ENCODE peak calls at places on chromosomes 13 and 19, in ten cellular contexts. One of them, this sample, is unnamed.

GRCh38 chr13:32594339-32594738 is 8.1 kb downstream of the PDS5B start:
- DNase-seq in choroid plexus epithelial cell: no peak
- DNase-seq in gastrocnemius medialis: no peak
- DNase-seq in SK-N-SH: no peak
- DNase-seq in mesothelial cell of epicardium: no peak
- DNase-seq in uterus: no peak
- DNase-seq in fibroblast of pulmonary artery: peak
- DNase-seq in GM12864: no peak
- DNase-seq in brain microvascular endothelial cell: no peak
- DNase-seq in upper lobe of right lung: no peak
- DNase-seq in this sample: no peak

GRCh38 chr13:24264976-24265375 is 44.4 kb upstream of the C1QTNF9 start:
- DNase-seq in choroid plexus epithelial cell: no peak
- DNase-seq in gastrocnemius medialis: no peak
- DNase-seq in SK-N-SH: no peak
- DNase-seq in mesothelial cell of epicardium: no peak
- DNase-seq in uterus: no peak
- DNase-seq in fibroblast of pulmonary artery: no peak
- DNase-seq in GM12864: no peak
- DNase-seq in brain microvascular endothelial cell: no peak
- DNase-seq in upper lobe of right lung: peak
- DNase-seq in this sample: no peak

GRCh38 chr13:60001892-60002291 is 161.8 kb downstream of the DIAPH3 start:
- DNase-seq in choroid plexus epithelial cell: peak
- DNase-seq in gastrocnemius medialis: no peak
- DNase-seq in SK-N-SH: no peak
- DNase-seq in mesothelial cell of epicardium: no peak
- DNase-seq in uterus: no peak
- DNase-seq in fibroblast of pulmonary artery: no peak
- DNase-seq in GM12864: no peak
- DNase-seq in brain microvascular endothelial cell: no peak
- DNase-seq in upper lobe of right lung: no peak
- DNase-seq in this sample: no peak

GRCh38 chr19:33684550-33685303 is 63.0 kb downstream of the CHST8 start:
- DNase-seq in choroid plexus epithelial cell: no peak
- DNase-seq in gastrocnemius medialis: no peak
- DNase-seq in SK-N-SH: peak
- DNase-seq in mesothelial cell of epicardium: no peak
- DNase-seq in uterus: no peak
- DNase-seq in fibroblast of pulmonary artery: no peak
- DNase-seq in GM12864: no peak
- DNase-seq in brain microvascular endothelial cell: no peak
- DNase-seq in upper lobe of right lung: peak
- DNase-seq in this sample: no peak

GRCh38 chr13:33761744-33762143 is 56.2 kb upstream of the RFC3 start:
- DNase-seq in choroid plexus epithelial cell: peak
- DNase-seq in gastrocnemius medialis: no peak
- DNase-seq in SK-N-SH: peak
- DNase-seq in mesothelial cell of epicardium: no peak
- DNase-seq in uterus: no peak
- DNase-seq in fibroblast of pulmonary artery: no peak
- DNase-seq in GM12864: no peak
- DNase-seq in brain microvascular endothelial cell: peak
- DNase-seq in upper lobe of right lung: no peak
- DNase-seq in this sample: no peak

GRCh38 chr13:61608138-61608537 is 192.5 kb upstream of the PCDH20 start:
- DNase-seq in choroid plexus epithelial cell: no peak
- DNase-seq in gastrocnemius medialis: no peak
- DNase-seq in SK-N-SH: no peak
- DNase-seq in mesothelial cell of epicardium: no peak
- DNase-seq in uterus: no peak
- DNase-seq in fibroblast of pulmonary artery: no peak
- DNase-seq in GM12864: no peak
- DNase-seq in brain microvascular endothelial cell: no peak
- DNase-seq in upper lobe of right lung: no peak
- DNase-seq in this sample: no peak

GRCh38 chr19:39083599-39083982 is 577 bp upstream of the ACP7 start:
- DNase-seq in choroid plexus epithelial cell: no peak
- DNase-seq in gastrocnemius medialis: no peak
- DNase-seq in SK-N-SH: no peak
- DNase-seq in mesothelial cell of epicardium: no peak
- DNase-seq in uterus: no peak
- DNase-seq in fibroblast of pulmonary artery: no peak
- DNase-seq in GM12864: no peak
- DNase-seq in brain microvascular endothelial cell: no peak
- DNase-seq in upper lobe of right lung: no peak
- DNase-seq in this sample: no peak

GRCh38 chr13:111271186-111271698 is 49.2 kb upstream of the TEX29 start:
- DNase-seq in choroid plexus epithelial cell: no peak
- DNase-seq in gastrocnemius medialis: no peak
- DNase-seq in SK-N-SH: no peak
- DNase-seq in mesothelial cell of epicardium: no peak
- DNase-seq in uterus: no peak
- DNase-seq in fibroblast of pulmonary artery: no peak
- DNase-seq in GM12864: no peak
- DNase-seq in brain microvascular endothelial cell: no peak
- DNase-seq in upper lobe of right lung: no peak
- DNase-seq in this sample: no peak

GRCh38 chr19:2079865-2080301 is 16.2 kb downstream of the MOB3A start:
- DNase-seq in choroid plexus epithelial cell: no peak
- DNase-seq in gastrocnemius medialis: no peak
- DNase-seq in SK-N-SH: peak
- DNase-seq in mesothelial cell of epicardium: no peak
- DNase-seq in uterus: no peak
- DNase-seq in fibroblast of pulmonary artery: no peak
- DNase-seq in GM12864: no peak
- DNase-seq in brain microvascular endothelial cell: no peak
- DNase-seq in upper lobe of right lung: no peak
- DNase-seq in this sample: no peak

GRCh38 chr19:2079076-2079864 is 16.9 kb downstream of the MOB3A start:
- DNase-seq in choroid plexus epithelial cell: no peak
- DNase-seq in gastrocnemius medialis: no peak
- DNase-seq in SK-N-SH: peak
- DNase-seq in mesothelial cell of epicardium: no peak
- DNase-seq in uterus: no peak
- DNase-seq in fibroblast of pulmonary artery: no peak
- DNase-seq in GM12864: no peak
- DNase-seq in brain microvascular endothelial cell: no peak
- DNase-seq in upper lobe of right lung: no peak
- DNase-seq in this sample: no peak

GRCh38 chr19:2080336-2080988 is 15.7 kb downstream of the MOB3A start:
- DNase-seq in choroid plexus epithelial cell: no peak
- DNase-seq in gastrocnemius medialis: no peak
- DNase-seq in SK-N-SH: peak
- DNase-seq in mesothelial cell of epicardium: no peak
- DNase-seq in uterus: no peak
- DNase-seq in fibroblast of pulmonary artery: no peak
- DNase-seq in GM12864: no peak
- DNase-seq in brain microvascular endothelial cell: no peak
- DNase-seq in upper lobe of right lung: no peak
- DNase-seq in this sample: no peak

GRCh38 chr19:2083174-2083854 is 12.8 kb downstream of the MOB3A start:
- DNase-seq in choroid plexus epithelial cell: no peak
- DNase-seq in gastrocnemius medialis: no peak
- DNase-seq in SK-N-SH: peak
- DNase-seq in mesothelial cell of epicardium: no peak
- DNase-seq in uterus: no peak
- DNase-seq in fibroblast of pulmonary artery: no peak
- DNase-seq in GM12864: no peak
- DNase-seq in brain microvascular endothelial cell: no peak
- DNase-seq in upper lobe of right lung: no peak
- DNase-seq in this sample: no peak

DNA sequence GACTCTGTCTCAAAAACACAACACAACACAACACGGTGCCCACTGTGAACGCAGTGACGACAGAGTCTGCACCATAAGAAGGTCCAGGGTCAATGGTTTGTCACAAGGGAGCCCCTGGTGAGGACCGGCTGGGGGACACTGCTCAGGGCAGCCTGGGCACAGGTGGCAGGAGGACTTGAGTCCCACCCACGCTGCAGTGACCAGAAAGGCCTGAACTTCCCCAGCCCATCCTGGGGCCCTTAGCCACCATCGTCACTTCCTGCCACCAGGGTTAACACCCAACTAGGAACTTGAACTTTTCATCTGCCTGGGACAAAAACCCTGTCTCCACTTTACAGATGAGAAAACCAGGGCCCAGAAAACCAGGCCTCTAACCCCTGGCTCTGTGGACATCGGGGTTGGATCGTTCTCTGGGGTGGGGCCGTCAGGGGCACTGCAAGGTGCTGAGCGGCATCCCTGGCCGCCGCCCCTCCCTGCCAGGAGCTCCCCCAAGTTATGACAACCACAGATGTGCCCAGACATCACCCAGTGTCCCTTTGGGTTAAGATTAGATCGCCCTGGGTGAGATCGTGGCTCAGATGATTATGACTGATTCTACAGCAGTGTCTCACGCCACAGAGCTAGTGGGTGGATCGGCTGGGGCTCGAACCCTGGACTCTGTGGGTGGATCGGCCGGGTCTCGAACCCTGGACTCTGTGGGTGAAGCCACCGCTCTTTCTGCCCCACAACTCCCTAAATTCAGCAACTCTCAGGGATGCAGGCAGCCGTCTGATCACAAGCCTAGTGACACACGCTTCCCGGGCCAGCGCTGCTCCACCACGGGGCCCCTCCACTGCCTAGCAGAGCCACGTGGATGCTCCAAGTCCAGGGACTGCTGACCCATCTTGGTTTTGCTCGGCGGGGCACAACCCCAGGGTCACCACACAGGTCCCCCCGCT is 14.0 kb downstream of the MOB3A start:
- DNase-seq in choroid plexus epithelial cell: no peak
- DNase-seq in gastrocnemius medialis: no peak
- DNase-seq in SK-N-SH: peak
- DNase-seq in mesothelial cell of epicardium: no peak
- DNase-seq in uterus: no peak
- DNase-seq in fibroblast of pulmonary artery: no peak
- DNase-seq in GM12864: no peak
- DNase-seq in brain microvascular endothelial cell: no peak
- DNase-seq in upper lobe of right lung: no peak
- DNase-seq in this sample: no peak
- TF ChIP-seq CTCF in choroid plexus epithelial cell: no peak
- TF ChIP-seq CTCF in gastrocnemius medialis: no peak
- TF ChIP-seq CTCF in SK-N-SH: no peak
- TF ChIP-seq CTCF in mesothelial cell of epicardium: no peak
- TF ChIP-seq CTCF in uterus: no peak
- TF ChIP-seq CTCF in fibroblast of pulmonary artery: no peak
- TF ChIP-seq CTCF in GM12864: no peak
- TF ChIP-seq CTCF in brain microvascular endothelial cell: no peak
- TF ChIP-seq CTCF in upper lobe of right lung: no peak
- TF ChIP-seq CTCF in this sample: no peak

GRCh38 chr13:44969858-44970484 is 19.3 kb downstream of the NUFIP1 start:
- DNase-seq in choroid plexus epithelial cell: peak
- DNase-seq in gastrocnemius medialis: no peak
- DNase-seq in SK-N-SH: peak
- DNase-seq in mesothelial cell of epicardium: no peak
- DNase-seq in uterus: no peak
- DNase-seq in fibroblast of pulmonary artery: peak
- DNase-seq in GM12864: no peak
- DNase-seq in brain microvascular endothelial cell: peak
- DNase-seq in upper lobe of right lung: no peak
- DNase-seq in this sample: no peak

GRCh38 chr13:44971656-44972595 is 17.3 kb downstream of the NUFIP1 start:
- DNase-seq in choroid plexus epithelial cell: peak
- DNase-seq in gastrocnemius medialis: peak
- DNase-seq in SK-N-SH: no peak
- DNase-seq in mesothelial cell of epicardium: no peak
- DNase-seq in uterus: no peak
- DNase-seq in fibroblast of pulmonary artery: peak
- DNase-seq in GM12864: no peak
- DNase-seq in brain microvascular endothelial cell: no peak
- DNase-seq in upper lobe of right lung: no peak
- DNase-seq in this sample: no peak

GRCh38 chr13:44976196-44976595 is 13.1 kb downstream of the NUFIP1 start:
- DNase-seq in choroid plexus epithelial cell: no peak
- DNase-seq in gastrocnemius medialis: no peak
- DNase-seq in SK-N-SH: no peak
- DNase-seq in mesothelial cell of epicardium: no peak
- DNase-seq in uterus: no peak
- DNase-seq in fibroblast of pulmonary artery: no peak
- DNase-seq in GM12864: no peak
- DNase-seq in brain microvascular endothelial cell: no peak
- DNase-seq in upper lobe of right lung: no peak
- DNase-seq in this sample: no peak

GRCh38 chr13:44974056-44974798 is 15.0 kb downstream of the NUFIP1 start:
- DNase-seq in choroid plexus epithelial cell: peak
- DNase-seq in gastrocnemius medialis: no peak
- DNase-seq in SK-N-SH: no peak
- DNase-seq in mesothelial cell of epicardium: no peak
- DNase-seq in uterus: no peak
- DNase-seq in fibroblast of pulmonary artery: peak
- DNase-seq in GM12864: no peak
- DNase-seq in brain microvascular endothelial cell: peak
- DNase-seq in upper lobe of right lung: no peak
- DNase-seq in this sample: no peak

GRCh38 chr13:44972956-44973581 is 16.2 kb downstream of the NUFIP1 start:
- DNase-seq in choroid plexus epithelial cell: peak
- DNase-seq in gastrocnemius medialis: no peak
- DNase-seq in SK-N-SH: peak
- DNase-seq in mesothelial cell of epicardium: no peak
- DNase-seq in uterus: no peak
- DNase-seq in fibroblast of pulmonary artery: peak
- DNase-seq in GM12864: no peak
- DNase-seq in brain microvascular endothelial cell: no peak
- DNase-seq in upper lobe of right lung: no peak
- DNase-seq in this sample: no peak
- TF ChIP-seq CTCF in choroid plexus epithelial cell: peak
- TF ChIP-seq CTCF in gastrocnemius medialis: peak
- TF ChIP-seq CTCF in SK-N-SH: peak
- TF ChIP-seq CTCF in mesothelial cell of epicardium: peak
- TF ChIP-seq CTCF in uterus: peak
- TF ChIP-seq CTCF in fibroblast of pulmonary artery: peak
- TF ChIP-seq CTCF in GM12864: no peak
- TF ChIP-seq CTCF in brain microvascular endothelial cell: peak
- TF ChIP-seq CTCF in upper lobe of right lung: peak
- TF ChIP-seq CTCF in this sample: no peak

GRCh38 chr19:19028526-19028925 is 4.8 kb downstream of the SUGP2 start:
- DNase-seq in choroid plexus epithelial cell: no peak
- DNase-seq in gastrocnemius medialis: no peak
- DNase-seq in SK-N-SH: no peak
- DNase-seq in mesothelial cell of epicardium: no peak
- DNase-seq in uterus: no peak
- DNase-seq in fibroblast of pulmonary artery: no peak
- DNase-seq in GM12864: no peak
- DNase-seq in brain microvascular endothelial cell: no peak
- DNase-seq in upper lobe of right lung: no peak
- DNase-seq in this sample: no peak

GRCh38 chr19:19027228-19027627 is 6.1 kb downstream of the SUGP2 start:
- DNase-seq in choroid plexus epithelial cell: no peak
- DNase-seq in gastrocnemius medialis: no peak
- DNase-seq in SK-N-SH: no peak
- DNase-seq in mesothelial cell of epicardium: no peak
- DNase-seq in uterus: no peak
- DNase-seq in fibroblast of pulmonary artery: no peak
- DNase-seq in GM12864: no peak
- DNase-seq in brain microvascular endothelial cell: no peak
- DNase-seq in upper lobe of right lung: no peak
- DNase-seq in this sample: no peak

GRCh38 chr19:19021115-19021514 is 12.2 kb downstream of the SUGP2 start:
- DNase-seq in choroid plexus epithelial cell: peak
- DNase-seq in gastrocnemius medialis: no peak
- DNase-seq in SK-N-SH: no peak
- DNase-seq in mesothelial cell of epicardium: no peak
- DNase-seq in uterus: no peak
- DNase-seq in fibroblast of pulmonary artery: peak
- DNase-seq in GM12864: no peak
- DNase-seq in brain microvascular endothelial cell: peak
- DNase-seq in upper lobe of right lung: no peak
- DNase-seq in this sample: no peak

GRCh38 chr19:19022380-19022961 is 10.8 kb downstream of the SUGP2 start:
- DNase-seq in choroid plexus epithelial cell: peak
- DNase-seq in gastrocnemius medialis: no peak
- DNase-seq in SK-N-SH: no peak
- DNase-seq in mesothelial cell of epicardium: no peak
- DNase-seq in uterus: no peak
- DNase-seq in fibroblast of pulmonary artery: no peak
- DNase-seq in GM12864: no peak
- DNase-seq in brain microvascular endothelial cell: no peak
- DNase-seq in upper lobe of right lung: no peak
- DNase-seq in this sample: no peak

GRCh38 chr19:19026299-19026971 is 6.9 kb downstream of the SUGP2 start:
- DNase-seq in choroid plexus epithelial cell: peak
- DNase-seq in gastrocnemius medialis: no peak
- DNase-seq in SK-N-SH: no peak
- DNase-seq in mesothelial cell of epicardium: no peak
- DNase-seq in uterus: no peak
- DNase-seq in fibroblast of pulmonary artery: peak
- DNase-seq in GM12864: no peak
- DNase-seq in brain microvascular endothelial cell: no peak
- DNase-seq in upper lobe of right lung: no peak
- DNase-seq in this sample: no peak
- TF ChIP-seq CTCF in choroid plexus epithelial cell: peak
- TF ChIP-seq CTCF in gastrocnemius medialis: peak
- TF ChIP-seq CTCF in SK-N-SH: peak
- TF ChIP-seq CTCF in mesothelial cell of epicardium: no peak
- TF ChIP-seq CTCF in uterus: no peak
- TF ChIP-seq CTCF in fibroblast of pulmonary artery: no peak
- TF ChIP-seq CTCF in GM12864: no peak
- TF ChIP-seq CTCF in brain microvascular endothelial cell: peak
- TF ChIP-seq CTCF in upper lobe of right lung: peak
- TF ChIP-seq CTCF in this sample: no peak

GRCh38 chr19:17328517-17329060 is 6.1 kb downstream of the ANO8 start:
- DNase-seq in choroid plexus epithelial cell: no peak
- DNase-seq in gastrocnemius medialis: no peak
- DNase-seq in SK-N-SH: no peak
- DNase-seq in mesothelial cell of epicardium: no peak
- DNase-seq in uterus: no peak
- DNase-seq in fibroblast of pulmonary artery: no peak
- DNase-seq in GM12864: no peak
- DNase-seq in brain microvascular endothelial cell: no peak
- DNase-seq in upper lobe of right lung: no peak
- DNase-seq in this sample: peak

GRCh38 chr19:17326595-17326966 is 8.1 kb downstream of the ANO8 start:
- DNase-seq in choroid plexus epithelial cell: no peak
- DNase-seq in gastrocnemius medialis: no peak
- DNase-seq in SK-N-SH: no peak
- DNase-seq in mesothelial cell of epicardium: no peak
- DNase-seq in uterus: no peak
- DNase-seq in fibroblast of pulmonary artery: no peak
- DNase-seq in GM12864: no peak
- DNase-seq in brain microvascular endothelial cell: no peak
- DNase-seq in upper lobe of right lung: no peak
- DNase-seq in this sample: no peak

GRCh38 chr19:17327068-17327653 is 7.5 kb downstream of the ANO8 start:
- DNase-seq in choroid plexus epithelial cell: no peak
- DNase-seq in gastrocnemius medialis: no peak
- DNase-seq in SK-N-SH: no peak
- DNase-seq in mesothelial cell of epicardium: no peak
- DNase-seq in uterus: no peak
- DNase-seq in fibroblast of pulmonary artery: no peak
- DNase-seq in GM12864: no peak
- DNase-seq in brain microvascular endothelial cell: no peak
- DNase-seq in upper lobe of right lung: no peak
- DNase-seq in this sample: no peak

GRCh38 chr19:17329061-17329767 is 5.4 kb downstream of the ANO8 start:
- DNase-seq in choroid plexus epithelial cell: no peak
- DNase-seq in gastrocnemius medialis: no peak
- DNase-seq in SK-N-SH: no peak
- DNase-seq in mesothelial cell of epicardium: no peak
- DNase-seq in uterus: no peak
- DNase-seq in fibroblast of pulmonary artery: no peak
- DNase-seq in GM12864: no peak
- DNase-seq in brain microvascular endothelial cell: no peak
- DNase-seq in upper lobe of right lung: no peak
- DNase-seq in this sample: no peak

DNA sequence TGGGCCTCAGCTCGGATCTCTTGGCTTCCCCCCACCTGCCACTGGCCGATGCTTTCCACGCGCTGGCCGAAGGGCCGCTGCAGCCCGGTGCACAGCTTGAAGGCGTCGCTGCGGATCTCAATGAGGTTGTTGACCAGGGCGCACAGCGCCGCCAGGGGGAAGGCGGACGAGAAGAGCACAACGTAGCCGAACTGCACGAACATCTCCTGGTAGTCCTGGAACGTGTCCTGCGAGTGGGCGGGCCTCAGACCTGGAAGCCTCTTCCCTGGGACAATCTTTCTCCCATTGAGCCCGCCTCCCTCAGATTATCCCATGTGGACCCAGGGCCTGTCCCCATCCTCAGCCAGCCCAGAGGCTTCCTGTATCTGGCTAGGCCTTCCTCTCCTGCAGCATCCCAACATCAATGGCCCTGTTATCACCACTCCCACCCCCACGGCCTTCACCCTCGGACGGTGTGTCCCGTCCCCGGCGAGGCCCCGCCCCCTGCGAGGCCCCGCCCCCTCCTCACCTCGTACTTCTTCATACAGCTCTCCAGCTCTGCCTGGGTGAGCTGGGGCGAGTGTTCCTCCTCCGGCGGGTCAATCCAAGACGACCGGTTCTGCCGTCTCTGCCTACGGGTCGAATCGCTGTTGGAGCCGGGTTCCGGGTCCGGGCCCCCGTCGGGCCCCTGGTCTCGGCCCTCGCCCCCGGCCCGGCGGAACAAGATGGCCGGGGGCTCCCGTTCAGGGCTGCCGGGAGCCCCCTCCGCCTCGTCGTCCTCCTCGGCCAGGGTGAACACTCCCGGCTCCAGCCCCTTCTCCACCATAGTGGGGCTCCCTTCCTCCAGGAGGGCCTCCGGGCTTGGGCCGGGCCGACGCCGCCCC is 6.8 kb downstream of the ANO8 start:
- DNase-seq in choroid plexus epithelial cell: peak
- DNase-seq in gastrocnemius medialis: no peak
- DNase-seq in SK-N-SH: peak
- DNase-seq in mesothelial cell of epicardium: peak
- DNase-seq in uterus: peak
- DNase-seq in fibroblast of pulmonary artery: peak
- DNase-seq in GM12864: no peak
- DNase-seq in brain microvascular endothelial cell: no peak
- DNase-seq in upper lobe of right lung: peak
- DNase-seq in this sample: peak
- TF ChIP-seq CTCF in choroid plexus epithelial cell: peak
- TF ChIP-seq CTCF in gastrocnemius medialis: no peak
- TF ChIP-seq CTCF in SK-N-SH: no peak
- TF ChIP-seq CTCF in mesothelial cell of epicardium: peak
- TF ChIP-seq CTCF in uterus: peak
- TF ChIP-seq CTCF in fibroblast of pulmonary artery: peak
- TF ChIP-seq CTCF in GM12864: no peak
- TF ChIP-seq CTCF in brain microvascular endothelial cell: peak
- TF ChIP-seq CTCF in upper lobe of right lung: peak
- TF ChIP-seq CTCF in this sample: no peak